ENCODE peak calls at places on chromosomes 7 and 10, in nine cellular contexts. N is AG08396; W is stimulated activated CD8-positive, alpha-beta memory T cell treated with anti-CD3 and anti-CD28 coated beads, Interleukin-7, amount 100 ng/mL, for 4 hours; A is EL; Z is activated CD4-positive, alpha-beta T cell treated with anti-CD3 and anti-CD28 coated beads, Interleukin-2, amount 50 U/mL, for 48 hours; J is Calu3; H is stomach; E is endothelial cell; Y is adipocyte. V is an unnamed sample.

GRCh38 chr7:103540986-103541385 is 95.0 kb upstream of the SLC26A5 start:
- DNase-seq in N (no peak), W (no peak), A (peak), Z (no peak), J (no peak), H (peak), E (no peak), Y (no peak), V (no peak)

GRCh38 chr10:47277352-47278151 is 22.4 kb upstream of the GDF10 start:
- DNase-seq in N (no peak), W (no peak), A (no peak), Z (peak), J (no peak), H (no peak), E (no peak), Y (no peak), V (no peak)

GRCh38 chr10:116688241-116688711 is 54.1 kb downstream of the HSPA12A start:
- DNase-seq in N (peak), W (no peak), A (peak), Z (no peak), J (no peak), H (no peak), E (no peak), Y (no peak), V (no peak)

GRCh38 chr10:77049896-77050295 is 587.7 kb downstream of the KCNMA1 start:
- DNase-seq in N (no peak), W (no peak), A (peak), Z (no peak), J (no peak), H (no peak), E (no peak), Y (peak), V (no peak)

GRCh38 chr10:71974489-71975011 is 10.4 kb downstream of the CHST3 start:
- DNase-seq in N (no peak), W (peak), A (peak), Z (peak), J (peak), H (no peak), E (no peak), Y (peak), V (peak)

GRCh38 chr10:95560288-95561199 is 627 bp downstream of the SORBS1 start:
- DNase-seq in N (peak), W (peak), A (peak), Z (peak), J (peak), H (peak), E (no peak), Y (peak), V (peak)

GRCh38 chr7:79293655-79294142 is 159.8 kb downstream of the MAGI2 start:
- DNase-seq in N (no peak), W (no peak), A (peak), Z (no peak), J (peak), H (peak), E (no peak), Y (peak), V (no peak)

GRCh38 chr7:14598978-14599377 is 303.6 kb downstream of the DGKB start:
- DNase-seq in N (no peak), W (no peak), A (no peak), Z (no peak), J (no peak), H (no peak), E (no peak), Y (no peak), V (no peak)

GRCh38 chr10:132802694-132803320 is 16.9 kb upstream of the NKX6-2 start:
- DNase-seq in N (no peak), W (no peak), A (no peak), Z (no peak), J (no peak), H (no peak), E (no peak), Y (no peak), V (no peak)

V was measured in GM18507.